ENCODE peak calls at places on chromosomes 2 and 18, in ten cellular contexts. O is progenitor cell of endocrine pancreas; M is foreskin fibroblast; U is prostate gland; W is B cell; N is kidney epithelial cell; L is CD4-positive, alpha-beta T cell; D is cardiac muscle cell; G is GM12878; R is MCF 10A. E is an unnamed sample.

GRCh38 chr2:109601693-109602250 is 12.0 kb downstream of the SEPTIN10 start:
- DNase-seq in R (no peak), M (no peak), N (no peak), G (no peak), L (no peak), O (no peak), D (no peak), U (no peak), W (no peak), E (no peak)

GRCh38 chr2:44825702-44826101 is 115.8 kb upstream of the SIX3 start:
- DNase-seq in U (no peak), D (no peak), W (no peak), L (no peak), R (no peak), N (no peak), O (no peak), G (no peak), M (no peak), E (no peak)

GRCh38 chr2:164778723-164779122 is 62.9 kb downstream of the COBLL1 start:
- DNase-seq in D (no peak), W (no peak), N (no peak), U (no peak), G (no peak), L (no peak), R (no peak), O (no peak), M (no peak), E (no peak)

GRCh38 chr18:55546873-55547704 is 40.9 kb downstream of the TCF4 start:
- DNase-seq in M (peak), R (peak), L (no peak), N (peak), W (no peak), D (no peak), U (no peak), G (no peak), O (no peak), E (no peak)

GRCh38 chr2:98393354-98393753 is 47.1 kb downstream of the CNGA3 start:
- DNase-seq in D (no peak), W (no peak), U (no peak), M (no peak), N (no peak), O (no peak), L (no peak), R (no peak), G (no peak), E (no peak)

GRCh38 chr18:34495434-34495833 is 214.7 kb upstream of the DTNA start:
- DNase-seq in O (no peak), N (no peak), M (no peak), L (no peak), G (no peak), D (no peak), U (no peak), R (no peak), W (no peak), E (no peak)

GRCh38 chr2:158598856-158599517 is 142.2 kb downstream of the PKP4 start:
- DNase-seq in U (no peak), D (no peak), W (no peak), M (no peak), G (no peak), R (peak), O (no peak), L (no peak), N (no peak), E (no peak)

GRCh38 chr2:149050188-149050587 is 11.7 kb downstream of the LYPD6B start:
- DNase-seq in O (no peak), N (no peak), D (no peak), G (peak), R (no peak), U (no peak), M (no peak), L (no peak), W (no peak), E (no peak)

GRCh38 chr2:53422979-53423378 is 344.6 kb upstream of the CHAC2 start:
- DNase-seq in U (peak), D (peak), W (no peak), O (no peak), R (peak), M (no peak), G (no peak), L (no peak), N (peak), E (no peak)

GRCh38 chr2:163155925-163156324 is 317.4 kb upstream of the KCNH7 start:
- DNase-seq in D (no peak), W (no peak), R (no peak), N (no peak), M (no peak), G (no peak), L (no peak), U (no peak), O (no peak), E (no peak)

GRCh38 chr2:163157891-163158511 is 319.4 kb upstream of the KCNH7 start:
- DNase-seq in L (no peak), U (no peak), D (no peak), N (peak), W (no peak), R (peak), O (no peak), M (peak), G (no peak), E (no peak)

GRCh38 chr2:163157411-163157810 is 318.8 kb upstream of the KCNH7 start:
- DNase-seq in O (no peak), W (no peak), G (no peak), M (peak), U (no peak), D (no peak), L (no peak), R (peak), N (peak), E (no peak)

DNA sequence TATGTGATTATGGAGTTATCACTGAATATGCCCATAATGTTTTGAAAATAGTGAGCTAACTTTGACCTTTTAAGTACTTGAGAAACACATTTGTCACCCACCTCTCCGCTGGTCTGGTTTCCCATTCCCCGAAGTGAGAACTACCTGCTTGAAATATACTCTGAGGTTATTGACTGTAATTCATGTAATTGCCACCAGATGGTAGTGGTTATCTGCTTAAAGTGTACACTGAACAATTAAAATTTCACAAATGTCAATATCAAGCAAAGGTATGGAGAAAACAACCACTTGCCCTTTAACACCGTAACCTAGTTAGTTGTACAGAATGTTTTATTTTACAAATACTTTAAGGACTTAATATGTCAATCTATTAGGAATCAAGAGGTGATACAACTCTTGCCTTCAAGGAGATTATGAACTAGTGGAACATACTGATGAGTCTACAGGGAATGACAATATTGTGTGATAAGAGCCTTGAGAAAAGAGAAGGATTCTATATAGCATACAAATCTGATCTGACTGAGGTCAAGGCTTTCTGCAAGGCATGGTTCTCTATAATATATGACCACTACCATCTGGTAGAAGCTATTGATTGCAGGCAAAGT is 316.8 kb upstream of the KCNH7 start:
- DNase-seq in L (no peak), G (peak), D (peak), W (no peak), U (no peak), N (peak), R (peak), M (no peak), O (no peak), E (no peak)
- TF ChIP-seq CTCF in L (no peak), G (peak), D (peak), W (peak), U (no peak), N (peak), R (peak), M (peak), O (peak), E (no peak)

GRCh38 chr2:160043265-160043664 is 19.1 kb downstream of the PLA2R1 start:
- DNase-seq in R (peak), D (no peak), N (no peak), M (no peak), G (no peak), W (no peak), U (no peak), L (no peak), O (no peak), E (no peak)

GRCh38 chr2:160042054-160042453 is 20.4 kb downstream of the PLA2R1 start:
- DNase-seq in O (no peak), M (no peak), N (no peak), W (no peak), G (no peak), R (no peak), L (no peak), D (no peak), U (no peak), E (no peak)

GRCh38 chr2:160044728-160045127 is 17.7 kb downstream of the PLA2R1 start:
- DNase-seq in L (no peak), U (no peak), N (no peak), R (no peak), O (no peak), M (no peak), G (no peak), W (no peak), D (no peak), E (no peak)

GRCh38 chr2:160050147-160050546 is 12.3 kb downstream of the PLA2R1 start:
- DNase-seq in U (no peak), G (no peak), O (no peak), L (no peak), D (no peak), R (no peak), M (no peak), N (no peak), W (no peak), E (no peak)

GRCh38 chr2:160045703-160046210 is 16.7 kb downstream of the PLA2R1 start:
- DNase-seq in N (no peak), W (no peak), D (no peak), U (no peak), M (no peak), G (no peak), L (no peak), R (no peak), O (no peak), E (no peak)
- TF ChIP-seq CTCF in N (no peak), W (no peak), D (no peak), U (no peak), M (no peak), G (no peak), L (no peak), R (no peak), O (no peak), E (no peak)

DNA sequence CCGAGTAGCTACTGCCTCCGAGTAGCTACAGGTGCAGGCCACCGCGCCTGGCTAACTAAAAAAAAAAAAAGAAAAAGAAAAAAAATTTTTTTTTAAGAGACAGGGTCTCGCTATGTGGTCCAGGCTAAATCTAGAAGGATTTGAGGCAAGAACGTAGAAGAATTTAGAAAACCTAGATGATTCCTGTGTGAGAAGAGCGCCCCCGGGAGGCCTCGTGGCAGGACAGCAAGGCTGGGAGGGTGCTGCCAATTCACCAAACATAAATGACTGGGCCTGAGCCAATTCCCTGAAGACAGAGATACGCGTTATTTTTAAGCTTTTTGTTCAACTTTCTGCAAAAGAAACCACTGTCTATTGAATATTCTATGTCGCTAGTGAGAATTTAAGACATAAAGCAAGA is 90.1 kb upstream of the TGFA start:
- DNase-seq in R (peak), D (peak), N (no peak), L (no peak), G (no peak), W (no peak), M (no peak), U (no peak), O (no peak), E (no peak)
- TF ChIP-seq CTCF in R (peak), D (peak), N (peak), L (peak), G (no peak), W (no peak), M (peak), U (no peak), O (peak), E (no peak)

GRCh38 chr2:24887325-24887874 is 32.6 kb downstream of the ADCY3 start:
- DNase-seq in U (no peak), W (no peak), G (no peak), D (no peak), R (no peak), N (no peak), O (no peak), M (no peak), L (no peak), E (no peak)

GRCh38 chr2:24886640-24887324 is 33.3 kb downstream of the ADCY3 start:
- DNase-seq in L (no peak), G (no peak), U (no peak), R (no peak), O (no peak), N (no peak), M (no peak), W (peak), D (no peak), E (no peak)

GRCh38 chr2:24883946-24884345 is 36.1 kb downstream of the ADCY3 start:
- DNase-seq in L (no peak), R (peak), N (peak), O (no peak), G (no peak), U (no peak), M (no peak), D (no peak), W (no peak), E (no peak)

GRCh38 chr2:24886114-24886501 is 33.9 kb downstream of the ADCY3 start:
- DNase-seq in U (no peak), R (no peak), G (no peak), W (no peak), O (no peak), M (no peak), L (no peak), N (no peak), D (no peak), E (no peak)

DNA sequence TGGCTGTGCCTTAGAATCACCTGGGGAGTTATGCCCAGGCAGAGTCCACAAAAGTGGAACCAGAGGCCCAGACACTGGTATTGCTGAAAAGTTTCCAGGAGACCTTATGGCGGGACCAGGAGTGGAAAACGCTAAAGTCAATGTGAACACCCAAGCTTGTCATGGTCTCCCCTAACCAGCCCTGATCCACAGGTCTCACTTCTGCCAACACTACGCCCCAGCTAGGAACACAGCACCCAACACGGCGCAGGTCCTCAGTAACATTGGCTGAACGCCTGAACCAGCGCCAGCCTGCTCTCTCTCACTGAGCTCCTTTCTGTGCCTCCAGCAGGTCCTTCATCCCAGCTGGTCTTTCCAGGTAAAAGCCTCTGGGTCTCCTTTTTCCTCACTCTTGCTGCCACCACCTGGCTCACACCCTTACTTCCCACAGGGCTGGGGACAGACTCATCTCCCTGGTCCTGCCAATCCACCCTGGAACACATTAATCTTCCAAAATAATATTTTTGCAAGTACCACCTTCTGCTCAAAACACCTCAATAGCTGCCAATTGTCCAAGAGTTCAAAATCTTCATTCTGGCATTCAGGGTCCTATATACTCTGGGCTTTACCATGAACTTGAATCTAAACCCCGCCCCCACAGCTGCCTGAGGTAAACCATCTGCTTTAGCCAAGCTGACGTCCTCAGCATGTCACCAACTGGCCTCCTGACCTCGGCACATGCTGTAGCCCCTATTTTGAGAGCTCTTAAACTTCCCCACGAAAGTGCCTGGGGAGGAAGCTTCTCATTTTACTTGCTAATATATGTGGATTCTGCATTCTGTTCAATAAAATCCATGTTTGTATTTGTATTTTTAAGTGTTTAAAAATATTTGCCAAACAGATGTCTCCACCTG is 34.6 kb downstream of the ADCY3 start:
- DNase-seq in O (no peak), R (no peak), L (no peak), M (no peak), G (no peak), D (no peak), N (no peak), U (no peak), W (peak), E (no peak)
- TF ChIP-seq CTCF in O (no peak), R (no peak), L (no peak), M (no peak), G (no peak), D (no peak), N (no peak), U (no peak), W (no peak), E (no peak)

GRCh38 chr2:9998916-9999654 is 44.3 kb upstream of the KLF11 start:
- DNase-seq in W (no peak), D (no peak), U (no peak), M (no peak), G (no peak), N (no peak), R (no peak), L (no peak), O (no peak), E (no peak)
- TF ChIP-seq CTCF in W (no peak), D (no peak), U (no peak), M (no peak), G (no peak), N (no peak), R (no peak), L (no peak), O (no peak), E (no peak)

GRCh38 chr2:207532676-207533075 is 2.9 kb downstream of the CREB1 start:
- DNase-seq in G (no peak), D (no peak), M (no peak), R (no peak), U (no peak), O (no peak), L (no peak), N (no peak), W (no peak), E (no peak)

GRCh38 chr2:207531024-207531411 is 1.3 kb downstream of the CREB1 start:
- DNase-seq in O (no peak), L (no peak), G (no peak), D (no peak), W (no peak), M (no peak), N (no peak), R (peak), U (no peak), E (no peak)

GRCh38 chr2:207530160-207531023 is 630 bp downstream of the CREB1 start:
- DNase-seq in O (peak), G (no peak), D (peak), N (no peak), U (peak), L (peak), W (peak), M (no peak), R (peak), E (peak)

GRCh38 chr2:207528980-207529329 is 807 bp upstream of the CREB1 start:
- DNase-seq in D (no peak), L (peak), R (peak), U (no peak), M (no peak), W (peak), G (no peak), N (no peak), O (no peak), E (no peak)

DNA sequence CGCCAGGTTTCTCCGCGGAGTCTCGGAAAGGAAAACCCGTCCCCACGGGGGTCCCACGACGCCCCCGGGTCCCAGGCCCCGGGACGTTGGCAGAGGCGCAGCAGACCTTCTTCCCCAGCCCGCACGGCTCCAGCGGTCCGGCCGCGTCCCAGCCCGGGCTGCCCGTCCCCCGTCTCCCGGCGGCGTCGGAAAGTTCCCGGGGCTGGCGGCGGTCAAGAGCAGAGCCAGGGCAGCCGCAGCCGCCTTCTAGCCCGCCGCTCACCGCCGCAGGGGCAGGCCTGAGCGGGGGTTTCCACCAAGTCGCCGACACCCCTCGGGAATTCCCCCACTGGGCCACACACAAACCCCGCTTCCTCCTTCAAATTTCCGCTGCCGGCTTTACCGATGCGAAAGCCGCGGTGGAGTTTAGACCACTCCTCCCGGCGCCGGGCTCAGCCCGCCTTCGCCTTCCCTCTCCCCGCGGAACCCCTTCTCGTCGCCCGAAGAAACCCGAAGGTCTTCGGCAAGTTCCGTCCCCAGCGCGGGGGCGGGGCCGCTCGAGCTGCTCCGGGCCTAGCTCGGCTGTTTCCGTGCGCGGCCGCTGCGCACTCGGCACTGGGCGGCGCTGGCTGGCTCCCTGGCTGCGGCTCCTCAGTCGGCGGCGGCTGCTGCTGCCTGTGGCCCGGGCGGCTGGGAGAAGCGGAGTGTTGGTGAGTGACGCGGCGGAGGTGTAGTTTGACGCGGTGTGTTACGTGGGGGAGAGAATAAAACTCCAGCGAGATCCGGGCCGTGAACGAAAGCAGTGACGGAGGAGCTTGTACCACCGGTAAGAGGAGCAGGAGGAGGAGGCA is at the start of gene CREB1:
- DNase-seq in U (peak), L (peak), O (peak), D (peak), G (peak), W (peak), N (peak), R (peak), M (peak), E (peak)
- TF ChIP-seq CTCF in U (no peak), L (no peak), O (no peak), D (no peak), G (no peak), W (no peak), N (no peak), R (no peak), M (no peak), E (no peak)

DNA sequence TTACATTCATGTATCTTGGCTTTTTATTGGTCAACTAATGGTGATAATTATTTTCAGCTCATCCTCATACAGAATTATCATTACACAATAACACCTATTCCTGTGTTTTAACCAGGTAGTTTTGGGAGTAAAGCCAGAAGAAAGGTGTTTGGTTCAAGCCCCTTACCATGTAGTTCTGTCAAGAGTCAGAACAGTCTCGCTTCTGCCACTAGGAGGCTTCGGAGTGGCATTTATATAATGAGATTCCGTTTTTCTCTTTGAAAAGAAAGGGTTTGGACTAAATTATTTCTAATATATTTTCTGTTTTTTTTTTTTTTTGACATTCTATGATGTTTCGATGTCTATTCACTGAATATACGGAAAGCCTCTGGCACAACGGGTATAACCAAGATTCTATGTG is 217.8 kb downstream of the CDH7 start:
- DNase-seq in D (peak), R (peak), W (no peak), M (no peak), U (no peak), G (no peak), O (no peak), L (no peak), N (no peak), E (no peak)
- TF ChIP-seq CTCF in D (no peak), R (peak), W (no peak), M (no peak), U (no peak), G (no peak), O (peak), L (no peak), N (peak), E (no peak)